ENCODE peak calls at places on chromosomes 2 and 18, in four cellular contexts. One of them, this sample, is unnamed.

GRCh38 chr2:232219496-232219870 is 159.1 kb upstream of the ALPP start:
- DNase-seq in spleen: no peak
- DNase-seq in IMR-90: no peak
- DNase-seq in testis: no peak
- DNase-seq in this sample: peak; percentile 49

GRCh38 chr2:172489682-172490081 is 62.3 kb downstream of the ITGA6 start:
- DNase-seq in spleen: no peak
- DNase-seq in IMR-90: peak; percentile 30
- DNase-seq in testis: no peak
- DNase-seq in this sample: no peak

GRCh38 chr2:207291287-207292249 is 125.8 kb upstream of the KLF7 start:
- DNase-seq in spleen: no peak
- DNase-seq in IMR-90: no peak
- DNase-seq in testis: no peak
- DNase-seq in this sample: no peak

GRCh38 chr2:27622921-27623384 is 5.9 kb downstream of the CCDC121 start:
- DNase-seq in spleen: no peak
- DNase-seq in IMR-90: peak; percentile 84
- DNase-seq in testis: no peak
- DNase-seq in this sample: no peak

GRCh38 chr2:85810376-85811172 is 56.8 kb downstream of the ATOH8 start:
- DNase-seq in spleen: no peak
- DNase-seq in IMR-90: no peak
- DNase-seq in testis: peak; percentile 12
- DNase-seq in this sample: no peak

GRCh38 chr2:69915050-69915945 is at the start of gene MXD1:
- DNase-seq in spleen: peak; percentile 91
- DNase-seq in IMR-90: no peak
- DNase-seq in testis: peak; percentile 45
- DNase-seq in this sample: peak; percentile 62

GRCh38 chr2:36597532-36598377 is at the start of gene FEZ2:
- DNase-seq in spleen: peak; percentile 95
- DNase-seq in IMR-90: peak; percentile 72
- DNase-seq in testis: peak; percentile 78
- DNase-seq in this sample: peak; percentile 57

GRCh38 chr18:11821643-11822237 is 29.5 kb upstream of the CHMP1B start:
- DNase-seq in spleen: no peak
- DNase-seq in IMR-90: no peak
- DNase-seq in testis: no peak
- DNase-seq in this sample: no peak

GRCh38 chr2:7096726-7097352 is 179.6 kb downstream of the RNF144A start:
- DNase-seq in spleen: no peak
- DNase-seq in IMR-90: no peak
- DNase-seq in testis: peak; percentile 60
- DNase-seq in this sample: no peak

GRCh38 chr2:200081221-200081620 is 125.8 kb downstream of the MAIP1 start:
- DNase-seq in spleen: no peak
- DNase-seq in IMR-90: no peak
- DNase-seq in testis: no peak
- DNase-seq in this sample: no peak

GRCh38 chr2:192827735-192828134 is 633.0 kb upstream of the TMEFF2 start:
- DNase-seq in spleen: peak; percentile 52
- DNase-seq in IMR-90: no peak
- DNase-seq in testis: no peak
- DNase-seq in this sample: no peak

GRCh38 chr2:47041891-47042684 is 113.0 kb downstream of the STPG4 start:
- DNase-seq in spleen: no peak
- DNase-seq in IMR-90: no peak
- DNase-seq in testis: no peak
- DNase-seq in this sample: no peak

GRCh38 chr18:63317556-63317946 is 2.0 kb downstream of the BCL2 start:
- DNase-seq in spleen: no peak
- DNase-seq in IMR-90: no peak
- DNase-seq in testis: no peak
- DNase-seq in this sample: no peak

GRCh38 chr18:7516505-7517117 is 50.5 kb upstream of the PTPRM start:
- DNase-seq in spleen: no peak
- DNase-seq in IMR-90: no peak
- DNase-seq in testis: no peak
- DNase-seq in this sample: no peak

GRCh38 chr2:129922571-129923264 is 56.7 kb upstream of the RAB6C start:
- DNase-seq in spleen: no peak
- DNase-seq in IMR-90: no peak
- DNase-seq in testis: no peak
- DNase-seq in this sample: no peak

GRCh38 chr2:16908671-16909070 is 243.0 kb upstream of the CYRIA start:
- DNase-seq in spleen: no peak
- DNase-seq in IMR-90: no peak
- DNase-seq in testis: no peak
- DNase-seq in this sample: no peak

GRCh38 chr2:105919826-105920225 is 175.1 kb downstream of the NCK2 start:
- DNase-seq in spleen: no peak
- DNase-seq in IMR-90: peak; percentile 62
- DNase-seq in testis: no peak
- DNase-seq in this sample: peak; percentile 26

GRCh38 chr2:150480971-150481830 is 6.3 kb downstream of the RND3 start:
- DNase-seq in spleen: no peak
- DNase-seq in IMR-90: peak; percentile 39
- DNase-seq in testis: no peak
- DNase-seq in this sample: no peak

GRCh38 chr18:61154866-61155265 is 178.4 kb upstream of the CDH20 start:
- DNase-seq in spleen: no peak
- DNase-seq in IMR-90: no peak
- DNase-seq in testis: no peak
- DNase-seq in this sample: no peak

GRCh38 chr18:61157451-61157850 is 175.8 kb upstream of the CDH20 start:
- DNase-seq in spleen: no peak
- DNase-seq in IMR-90: no peak
- DNase-seq in testis: no peak
- DNase-seq in this sample: no peak

GRCh38 chr18:61153571-61153970 is 179.7 kb upstream of the CDH20 start:
- DNase-seq in spleen: no peak
- DNase-seq in IMR-90: no peak
- DNase-seq in testis: no peak
- DNase-seq in this sample: no peak

GRCh38 chr18:61159246-61159645 is 174.0 kb upstream of the CDH20 start:
- DNase-seq in spleen: no peak
- DNase-seq in IMR-90: no peak
- DNase-seq in testis: no peak
- DNase-seq in this sample: no peak
- H3K27me3 ChIP-seq in spleen: no peaks in the 10 kb centered on the region
- H3K27me3 ChIP-seq in IMR-90: no peaks in the 10 kb centered on the region
- H3K27me3 ChIP-seq in testis: no peaks in the 10 kb centered on the region
- H3K27me3 ChIP-seq in this sample: no peaks in the 10 kb centered on the region

GRCh38 chr2:101127319-101128056 is 23.7 kb downstream of the TBC1D8 start:
- DNase-seq in spleen: no peak
- DNase-seq in IMR-90: no peak
- DNase-seq in testis: no peak
- DNase-seq in this sample: no peak

GRCh38 chr2:101133492-101134101 is 17.6 kb downstream of the TBC1D8 start:
- DNase-seq in spleen: no peak
- DNase-seq in IMR-90: no peak
- DNase-seq in testis: no peak
- DNase-seq in this sample: no peak

GRCh38 chr2:101135412-101136296 is 15.5 kb downstream of the TBC1D8 start:
- DNase-seq in spleen: no peak
- DNase-seq in IMR-90: no peak
- DNase-seq in testis: no peak
- DNase-seq in this sample: no peak

GRCh38 chr2:101130081-101130480 is 21.1 kb downstream of the TBC1D8 start:
- DNase-seq in spleen: no peak
- DNase-seq in IMR-90: no peak
- DNase-seq in testis: no peak
- DNase-seq in this sample: no peak

DNA sequence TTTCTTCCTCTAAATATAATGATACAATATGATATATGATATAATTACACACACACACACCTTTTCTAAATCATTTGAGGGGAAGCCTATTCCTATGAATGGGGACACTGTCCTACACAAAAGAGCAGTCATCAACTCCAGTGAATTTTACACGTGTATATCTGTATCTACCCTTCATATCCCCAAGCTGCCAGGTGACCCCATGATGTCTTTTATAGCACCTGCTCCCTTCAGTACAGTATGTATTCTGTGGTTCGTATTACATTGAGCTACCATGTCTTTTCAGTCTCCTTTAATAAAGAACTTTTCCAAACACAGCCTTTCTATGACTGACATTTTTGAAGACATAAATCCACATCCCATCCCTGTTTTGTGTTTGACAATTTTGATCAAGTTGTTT is 19.0 kb downstream of the TBC1D8 start:
- DNase-seq in spleen: no peak
- DNase-seq in IMR-90: no peak
- DNase-seq in testis: no peak
- DNase-seq in this sample: no peak
- TF ChIP-seq POLR2A in spleen: no peak
- TF ChIP-seq POLR2A in IMR-90: no peak
- TF ChIP-seq POLR2A in testis: no peak
- TF ChIP-seq POLR2A in this sample: no peak

GRCh38 chr2:170550501-170550900 is 164.6 kb upstream of the SP5 start:
- DNase-seq in spleen: no peak
- DNase-seq in IMR-90: no peak
- DNase-seq in testis: no peak
- DNase-seq in this sample: no peak

GRCh38 chr2:170548304-170548703 is 166.8 kb upstream of the SP5 start:
- DNase-seq in spleen: no peak
- DNase-seq in IMR-90: no peak
- DNase-seq in testis: no peak
- DNase-seq in this sample: no peak

GRCh38 chr2:170544817-170545216 is 170.3 kb upstream of the SP5 start:
- DNase-seq in spleen: no peak
- DNase-seq in IMR-90: no peak
- DNase-seq in testis: no peak
- DNase-seq in this sample: no peak
- TF ChIP-seq CTCF in spleen: no peak
- TF ChIP-seq CTCF in IMR-90: no peak
- TF ChIP-seq CTCF in testis: no peak
- TF ChIP-seq CTCF in this sample: no peak

GRCh38 chr2:136394136-136395060 is 276.4 kb upstream of the CXCR4 start:
- DNase-seq in spleen: no peak
- DNase-seq in IMR-90: no peak
- DNase-seq in testis: no peak
- DNase-seq in this sample: no peak

GRCh38 chr2:136389809-136390208 is 271.9 kb upstream of the CXCR4 start:
- DNase-seq in spleen: no peak
- DNase-seq in IMR-90: no peak
- DNase-seq in testis: no peak
- DNase-seq in this sample: no peak

GRCh38 chr2:136393515-136393914 is 275.6 kb upstream of the CXCR4 start:
- DNase-seq in spleen: no peak
- DNase-seq in IMR-90: no peak
- DNase-seq in testis: no peak
- DNase-seq in this sample: no peak

GRCh38 chr2:136395590-136395989 is 277.6 kb upstream of the CXCR4 start:
- DNase-seq in spleen: no peak
- DNase-seq in IMR-90: no peak
- DNase-seq in testis: no peak
- DNase-seq in this sample: no peak

DNA sequence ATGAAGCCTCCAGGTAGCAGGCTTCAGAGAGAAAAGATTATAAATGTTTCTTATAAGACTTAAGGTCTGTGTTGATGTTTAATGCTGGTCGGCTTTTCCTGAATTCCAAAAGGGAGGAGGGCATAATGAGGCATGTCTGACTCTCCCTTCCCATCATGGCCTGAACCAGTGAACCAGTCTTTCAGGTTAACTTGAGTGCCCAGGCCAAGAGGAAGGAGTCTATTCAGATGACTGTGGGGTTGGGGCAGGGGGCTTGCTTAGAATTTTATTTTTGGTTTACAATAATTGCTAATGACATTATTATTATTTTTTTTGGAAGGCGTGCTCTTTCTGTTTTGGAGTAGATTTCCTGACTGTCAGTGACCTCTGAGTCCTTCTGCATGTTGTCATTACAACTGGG is 274.9 kb upstream of the CXCR4 start:
- DNase-seq in spleen: no peak
- DNase-seq in IMR-90: no peak
- DNase-seq in testis: no peak
- DNase-seq in this sample: no peak
- H3K27me3 ChIP-seq in spleen: no peaks in the 10 kb centered on the region
- H3K27me3 ChIP-seq in IMR-90: no peaks in the 10 kb centered on the region
- H3K27me3 ChIP-seq in testis: no peaks in the 10 kb centered on the region
- H3K27me3 ChIP-seq in this sample: no peaks in the 10 kb centered on the region